ENCODE peak calls at places on chromosomes 4 and X, in five cellular contexts. C, Y, P, U and Q are unnamed samples.

GRCh38 chrX:103376118-103376978 is at the start of gene BEX3:
- DNase-seq in P (peak; percentile 70), C (peak; percentile 24), U (peak; percentile 84), Y (no peak), Q (no peak)

GRCh38 chrX:65677954-65678469 is 10.6 kb downstream of the MSN start:
- DNase-seq in C (no peak), Y (peak; percentile 26), U (no peak), P (no peak), Q (peak; percentile 22)

GRCh38 chrX:100368167-100368566 is 41.9 kb downstream of the PCDH19 start:
- DNase-seq in P (peak; percentile 21), U (no peak), C (peak; percentile 0), Y (peak; percentile 4), Q (no peak)

GRCh38 chrX:9466115-9466495 is 1.2 kb downstream of the TBL1X start:
- DNase-seq in Y (no peak), P (peak; percentile 69), C (no peak), U (peak; percentile 59), Q (peak; percentile 55)

GRCh38 chr4:121213940-121214339 is 49.8 kb upstream of the TNIP3 start:
- DNase-seq in U (no peak), Y (no peak), C (no peak), P (no peak), Q (no peak)

GRCh38 chr4:67451464-67451863 is 93.8 kb downstream of the CENPC start:
- DNase-seq in P (no peak), U (no peak), C (no peak), Y (no peak), Q (no peak)

GRCh38 chr4:100492129-100492528 is 25.7 kb downstream of the EMCN start:
- DNase-seq in P (no peak), U (no peak), C (no peak), Y (no peak), Q (no peak)

GRCh38 chr4:90842960-90843359 is 715.8 kb downstream of the CCSER1 start:
- DNase-seq in P (no peak), C (peak; percentile 85), U (no peak), Y (no peak), Q (no peak)

GRCh38 chr4:64883087-64883926 is 474.1 kb upstream of the TECRL start:
- DNase-seq in Y (no peak), C (no peak), P (no peak), U (no peak), Q (no peak)

GRCh38 chrX:78800114-78800513 is 52.6 kb downstream of the LPAR4 start:
- DNase-seq in U (no peak), C (no peak), P (no peak), Y (no peak), Q (no peak)

GRCh38 chrX:57445046-57445445 is 146.8 kb upstream of the ZXDB start:
- DNase-seq in C (no peak), U (no peak), Y (no peak), P (no peak), Q (no peak)

GRCh38 chr4:41981456-41981855 is at the start of gene DCAF4L1:
- DNase-seq in P (no peak), Y (no peak), C (no peak), U (no peak), Q (no peak)

GRCh38 chr4:121138014-121138413 is 26.1 kb downstream of the TNIP3 start:
- DNase-seq in Y (no peak), P (no peak), U (no peak), C (no peak), Q (no peak)

GRCh38 chrX:11770320-11770719 is 12.3 kb downstream of the MSL3 start:
- DNase-seq in Y (peak; percentile 22), U (peak; percentile 38), C (peak; percentile 23), P (no peak), Q (peak; percentile 25)

GRCh38 chr4:78775278-78776030 is 696 bp upstream of the BMP2K start:
- DNase-seq in C (peak; percentile 71), P (peak; percentile 90), Y (peak; percentile 46), U (peak; percentile 93), Q (peak; percentile 76)

GRCh38 chr4:78777556-78777900 is 1.4 kb downstream of the BMP2K start:
- DNase-seq in C (no peak), P (no peak), Y (no peak), U (no peak), Q (no peak)

GRCh38 chr4:78774395-78774794 is 1.8 kb upstream of the BMP2K start:
- DNase-seq in U (no peak), P (no peak), Y (no peak), C (no peak), Q (no peak)

GRCh38 chr4:78776729-78777555 is 792 bp downstream of the BMP2K start:
- DNase-seq in C (peak; percentile 52), U (no peak), P (peak; percentile 63), Y (peak; percentile 28), Q (peak; percentile 20)

DNA sequence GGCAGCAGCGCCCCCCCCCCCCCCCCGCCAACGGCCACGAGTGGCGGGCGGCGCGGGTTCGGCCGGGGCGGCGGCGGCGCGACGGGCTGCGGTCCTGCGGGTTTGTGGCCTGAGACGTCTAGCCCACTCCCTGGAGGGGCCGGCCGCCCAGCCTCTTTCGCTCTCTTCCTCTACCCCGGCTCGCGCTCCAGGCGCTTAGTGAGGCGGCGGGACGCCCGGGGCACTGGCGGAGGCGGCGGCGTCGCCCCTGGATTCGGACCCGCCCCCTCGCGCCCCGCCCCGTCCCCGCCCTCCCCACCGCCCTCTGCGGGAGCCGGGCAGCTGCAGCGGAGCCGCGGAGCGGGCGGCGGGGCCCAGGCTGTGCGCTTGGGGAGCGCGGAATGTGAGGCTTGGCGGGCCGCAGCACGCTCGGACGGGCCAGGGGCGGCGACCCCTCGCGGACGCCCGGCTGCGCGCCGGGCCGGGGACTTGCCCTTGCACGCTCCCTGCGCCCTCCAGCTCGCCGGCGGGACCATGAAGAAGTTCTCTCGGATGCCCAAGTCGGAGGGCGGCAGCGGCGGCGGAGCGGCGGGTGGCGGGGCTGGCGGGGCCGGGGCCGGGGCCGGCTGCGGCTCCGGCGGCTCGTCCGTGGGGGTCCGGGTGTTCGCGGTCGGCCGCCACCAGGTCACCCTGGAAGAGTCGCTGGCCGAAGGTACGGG is at the start of gene BMP2K:
- DNase-seq in P (peak; percentile 88), Y (peak; percentile 27), C (peak; percentile 57), U (peak; percentile 87), Q (peak; percentile 62)
- TF ChIP-seq POLR2A in P (peak; percentile 60), Y (no peak), C (peak; percentile 78), U (peak; percentile 12), Q (peak; percentile 66)

GRCh38 chr4:148215202-148215601 is 227.0 kb downstream of the NR3C2 start:
- DNase-seq in P (no peak), Y (no peak), C (no peak), U (no peak), Q (no peak)
- H3K27ac ChIP-seq in P (no peak overlapping the region), Y (no peak overlapping the region), C (no peak overlapping the region), U (peak overlapping the region; percentile 44), Q (peak overlapping the region; percentile 43)

GRCh38 chrX:48179691-48180090 is 16.9 kb downstream of the SSX5 start:
- DNase-seq in Y (no peak), P (no peak), U (no peak), C (no peak), Q (no peak)

DNA sequence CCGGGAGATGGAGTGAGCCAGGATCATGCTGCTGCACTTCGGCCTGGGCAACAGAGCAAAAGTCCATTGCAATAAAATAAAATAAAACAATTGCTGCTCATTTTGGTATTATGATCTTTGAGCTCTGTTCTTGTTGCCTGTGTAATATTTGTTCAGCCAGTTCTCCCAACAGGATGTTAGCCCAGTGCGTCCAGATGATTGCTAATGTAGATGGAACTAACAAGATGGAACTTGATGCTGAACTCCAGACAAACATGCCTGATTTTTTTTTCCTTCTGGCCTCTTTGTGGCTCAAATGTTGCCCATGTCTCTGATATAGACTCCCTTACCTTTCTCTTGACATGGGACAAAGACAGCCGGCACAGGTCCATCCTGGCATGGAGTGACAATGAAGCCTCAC is 15.8 kb downstream of the SSX5 start:
- DNase-seq in C (no peak), P (no peak), Y (no peak), U (no peak), Q (no peak)
- H3K9me3 ChIP-seq in C (no peaks in the 10 kb centered on the region), P (no peaks in the 10 kb centered on the region), Y (no peaks in the 10 kb centered on the region), U (no peaks in the 10 kb centered on the region), Q (no peaks in the 10 kb centered on the region)

GRCh38 chrX:54042609-54043010 is 1.7 kb downstream of the PHF8 start:
- DNase-seq in Y (peak; percentile 4), U (peak; percentile 67), C (peak; percentile 48), P (peak; percentile 46), Q (peak; percentile 25)

GRCh38 chrX:54044877-54045328 is 630 bp upstream of the PHF8 start:
- DNase-seq in C (peak; percentile 84), P (no peak), U (no peak), Y (no peak), Q (no peak)

GRCh38 chrX:54043084-54043483 is 1.2 kb downstream of the PHF8 start:
- DNase-seq in U (no peak), Y (no peak), C (no peak), P (no peak), Q (no peak)

GRCh38 chrX:54044126-54044876 is at the start of gene PHF8:
- DNase-seq in Y (peak; percentile 88), U (peak; percentile 97), P (peak; percentile 94), C (peak; percentile 86), Q (peak; percentile 95)

DNA sequence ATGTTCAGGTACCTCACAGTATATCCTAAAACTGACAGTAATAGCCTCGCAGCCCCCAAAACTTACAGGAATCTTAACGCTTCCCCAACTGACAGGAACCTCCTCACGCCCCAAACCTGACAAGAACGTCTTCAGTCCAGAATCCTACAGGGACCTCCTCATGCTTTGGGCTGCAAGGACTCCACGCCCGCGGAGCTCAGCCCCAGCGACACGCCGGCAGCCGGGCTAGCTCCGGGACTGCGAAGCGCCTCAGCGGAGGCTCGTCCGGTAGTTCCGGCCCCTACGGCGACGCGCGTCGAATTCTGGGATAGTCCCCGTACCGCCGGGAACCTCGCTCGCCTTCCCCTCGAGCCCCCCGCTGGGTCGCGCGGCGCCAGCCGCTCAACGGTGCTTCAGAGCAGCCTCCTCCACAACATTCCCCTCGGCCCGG is 562 bp downstream of the PHF8 start:
- DNase-seq in Y (no peak), P (no peak), U (no peak), C (no peak), Q (peak; percentile 15)
- TF ChIP-seq POLR2A in Y (no peak), P (no peak), U (no peak), C (peak; percentile 44), Q (no peak)

DNA sequence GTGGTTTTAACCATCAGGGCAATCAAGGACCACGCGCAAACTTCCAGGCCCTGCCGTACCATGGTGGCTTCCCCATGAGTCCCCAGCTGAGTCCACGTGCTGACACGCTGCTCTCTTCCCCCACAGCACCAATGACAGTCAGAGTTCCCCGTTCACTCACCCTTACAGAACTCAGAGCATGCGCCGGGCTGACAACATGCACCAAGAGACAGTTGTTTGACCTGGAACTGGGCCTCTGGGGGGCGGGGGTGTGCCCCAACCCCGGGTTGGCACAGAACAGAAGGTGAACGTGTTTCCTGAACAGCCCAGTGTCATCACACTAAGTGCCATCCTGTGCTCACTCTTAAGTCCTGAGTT is 29.4 kb downstream of the IRF2 start:
- DNase-seq in C (no peak), P (peak; percentile 76), U (no peak), Y (no peak), Q (no peak)
- H3K27ac ChIP-seq in C (no peak overlapping the region), P (no peak overlapping the region), U (no peak overlapping the region), Y (no peak overlapping the region), Q (peak overlapping the region; percentile 52)